ENCODE peak calls at places on chromosomes 3 and 15, in ten cellular contexts. F is cardiac muscle cell; B is GM20000; Z is thyroid gland; N is AG04449; T is endodermal cell; A is cardiac fibroblast; W is pancreas; R is hepatocyte; X is CD8-positive, alpha-beta T cell. H is an unnamed sample.

GRCh38 chr3:137105277-137105977 is 147.6 kb downstream of the IL20RB start:
- DNase-seq in F (peak), B (peak), Z (peak), N (no peak), T (peak), A (peak), W (no peak), R (peak), X (no peak), H (peak)

GRCh38 chr15:62067448-62068044 is 769 bp downstream of the C2CD4A start:
- DNase-seq in F (peak), B (peak), Z (peak), N (no peak), T (peak), A (peak), W (peak), R (peak), X (no peak), H (peak)

GRCh38 chr15:96333194-96334016 is 2.9 kb downstream of the NR2F2 start:
- DNase-seq in F (peak), B (peak), Z (peak), N (no peak), T (peak), A (peak), W (peak), R (peak), X (no peak), H (peak)

GRCh38 chr3:142993958-142994442 is 7.4 kb upstream of the U2SURP start:
- DNase-seq in F (peak), B (peak), Z (peak), N (no peak), T (peak), A (peak), W (no peak), R (peak), X (peak), H (peak)

GRCh38 chr3:95655363-95655986 is 1158.9 kb upstream of the EPHA6 start:
- DNase-seq in F (no peak), B (no peak), Z (no peak), N (no peak), T (no peak), A (no peak), W (no peak), R (no peak), X (no peak), H (no peak)

GRCh38 chr15:35087759-35088158 is 2.7 kb upstream of the NANOGP8 start:
- DNase-seq in F (no peak), B (no peak), Z (no peak), N (no peak), T (no peak), A (no peak), W (no peak), R (no peak), X (no peak), H (no peak)

GRCh38 chr3:152459572-152459971 is 190.8 kb downstream of the MBNL1 start:
- DNase-seq in F (peak), B (no peak), Z (no peak), N (no peak), T (no peak), A (no peak), W (no peak), R (no peak), X (no peak), H (no peak)

GRCh38 chr15:38398134-38398533 is 55.8 kb upstream of the FAM98B start:
- DNase-seq in F (peak), B (no peak), Z (no peak), N (peak), T (no peak), A (peak), W (no peak), R (no peak), X (no peak), H (peak)

GRCh38 chr3:183148056-183148455 is 14.5 kb downstream of the LAMP3 start:
- DNase-seq in F (peak), B (no peak), Z (no peak), N (peak), T (no peak), A (peak), W (no peak), R (no peak), X (no peak), H (no peak)

GRCh38 chr3:124812291-124813265 is 74.6 kb downstream of the ITGB5 start:
- DNase-seq in F (peak), B (no peak), Z (peak), N (peak), T (no peak), A (peak), W (no peak), R (peak), X (no peak), H (peak)

GRCh38 chr3:121894191-121894990 is at the start of gene SLC15A2:
- DNase-seq in F (peak), B (no peak), Z (peak), N (no peak), T (peak), A (peak), W (no peak), R (no peak), X (no peak), H (no peak)

GRCh38 chr3:161412117-161412516 is 40.8 kb upstream of the SPTSSB start:
- DNase-seq in F (no peak), B (no peak), Z (no peak), N (no peak), T (no peak), A (no peak), W (no peak), R (no peak), X (no peak), H (peak)

GRCh38 chr3:124207873-124208473 is 216.0 kb upstream of the ROPN1 start:
- DNase-seq in F (no peak), B (peak), Z (no peak), N (no peak), T (no peak), A (no peak), W (no peak), R (no peak), X (no peak), H (no peak)

GRCh38 chr3:52218454-52218853 is 7.0 kb downstream of the TLR9 start:
- DNase-seq in F (no peak), B (no peak), Z (no peak), N (no peak), T (no peak), A (no peak), W (peak), R (no peak), X (peak), H (no peak)

GRCh38 chr3:135229018-135229495 is 434.0 kb downstream of the EPHB1 start:
- DNase-seq in F (no peak), B (no peak), Z (no peak), N (no peak), T (peak), A (no peak), W (no peak), R (no peak), X (no peak), H (peak)

GRCh38 chr3:59839283-59839682 is 789.5 kb upstream of the CFAP20DC start:
- DNase-seq in F (peak), B (no peak), Z (no peak), N (peak), T (no peak), A (peak), W (no peak), R (no peak), X (no peak), H (no peak)

GRCh38 chr15:34821907-34822306 is 26.6 kb upstream of the ACTC1 start:
- DNase-seq in F (no peak), B (no peak), Z (no peak), N (no peak), T (no peak), A (no peak), W (no peak), R (no peak), X (no peak), H (no peak)

GRCh38 chr3:11545186-11545851 is 98.4 kb downstream of the VGLL4 start:
- DNase-seq in F (no peak), B (no peak), Z (no peak), N (no peak), T (peak), A (no peak), W (peak), R (no peak), X (no peak), H (no peak)

GRCh38 chr3:197168606-197169005 is 129.8 kb downstream of the DLG1 start:
- DNase-seq in F (peak), B (no peak), Z (no peak), N (no peak), T (no peak), A (peak), W (no peak), R (peak), X (no peak), H (no peak)

GRCh38 chr3:125960066-125960424 is 8.9 kb upstream of the ROPN1B start:
- DNase-seq in F (no peak), B (no peak), Z (no peak), N (no peak), T (no peak), A (no peak), W (no peak), R (no peak), X (no peak), H (no peak)

GRCh38 chr3:46701211-46701939 is at the start of gene TMIE:
- DNase-seq in F (no peak), B (no peak), Z (no peak), N (no peak), T (no peak), A (no peak), W (no peak), R (no peak), X (no peak), H (no peak)

GRCh38 chr15:100536733-100537132 is 8.0 kb upstream of the CERS3 start:
- DNase-seq in F (no peak), B (no peak), Z (no peak), N (no peak), T (no peak), A (no peak), W (no peak), R (no peak), X (no peak), H (no peak)

GRCh38 chr15:78341057-78341763 is 1.1 kb downstream of the CRABP1 start:
- DNase-seq in F (no peak), B (no peak), Z (peak), N (no peak), T (peak), A (no peak), W (peak), R (peak), X (no peak), H (peak)

GRCh38 chr15:87500240-87500639 is 756.3 kb downstream of the NTRK3 start:
- DNase-seq in F (no peak), B (no peak), Z (no peak), N (no peak), T (peak), A (no peak), W (no peak), R (no peak), X (no peak), H (no peak)

GRCh38 chr15:45064386-45064785 is 41.4 kb downstream of the SORD start:
- DNase-seq in F (peak), B (no peak), Z (no peak), N (no peak), T (no peak), A (peak), W (no peak), R (no peak), X (no peak), H (peak)

GRCh38 chr3:1600206-1600605 is 498.5 kb upstream of the CNTN4 start:
- DNase-seq in F (no peak), B (no peak), Z (no peak), N (no peak), T (no peak), A (no peak), W (no peak), R (no peak), X (no peak), H (no peak)

GRCh38 chr15:88344786-88345185 is 88.2 kb upstream of the NTRK3 start:
- DNase-seq in F (no peak), B (no peak), Z (no peak), N (no peak), T (no peak), A (no peak), W (no peak), R (peak), X (no peak), H (no peak)

GRCh38 chr3:186790261-186790981 is 7.0 kb downstream of the EIF4A2 start:
- DNase-seq in F (peak), B (no peak), Z (no peak), N (no peak), T (peak), A (peak), W (no peak), R (no peak), X (no peak), H (no peak)

GRCh38 chr3:196168808-196169391 is 42.3 kb downstream of the ZDHHC19 start:
- DNase-seq in F (no peak), B (no peak), Z (peak), N (no peak), T (no peak), A (no peak), W (no peak), R (no peak), X (no peak), H (no peak)

GRCh38 chr15:66948294-66948693 is 117.1 kb upstream of the SMAD3 start:
- DNase-seq in F (no peak), B (no peak), Z (no peak), N (no peak), T (no peak), A (no peak), W (no peak), R (peak), X (no peak), H (no peak)

GRCh38 chr15:36755341-36755740 is 175.9 kb downstream of the CDIN1 start:
- DNase-seq in F (no peak), B (no peak), Z (no peak), N (no peak), T (no peak), A (no peak), W (no peak), R (no peak), X (no peak), H (no peak)

GRCh38 chr15:49270541-49271421 is 100.7 kb downstream of the GALK2 start:
- DNase-seq in F (peak), B (no peak), Z (peak), N (peak), T (peak), A (peak), W (no peak), R (no peak), X (no peak), H (no peak)

GRCh38 chr3:48476426-48477053 is 27.4 kb downstream of the SHISA5 start:
- DNase-seq in F (no peak), B (no peak), Z (no peak), N (no peak), T (peak), A (no peak), W (no peak), R (no peak), X (no peak), H (no peak)

GRCh38 chr3:32175607-32176197 is 62.8 kb upstream of the CMTM8 start:
- DNase-seq in F (peak), B (peak), Z (peak), N (peak), T (peak), A (peak), W (no peak), R (peak), X (peak), H (peak)

GRCh38 chr15:25787855-25788521 is 75.1 kb downstream of the ATP10A start:
- DNase-seq in F (peak), B (no peak), Z (no peak), N (no peak), T (no peak), A (peak), W (peak), R (peak), X (no peak), H (peak)

GRCh38 chr15:25789616-25790002 is 73.5 kb downstream of the ATP10A start:
- DNase-seq in F (no peak), B (no peak), Z (no peak), N (no peak), T (no peak), A (no peak), W (no peak), R (no peak), X (no peak), H (no peak)

GRCh38 chr15:25792128-25792527 is 71.0 kb downstream of the ATP10A start:
- DNase-seq in F (no peak), B (no peak), Z (no peak), N (no peak), T (peak), A (no peak), W (no peak), R (no peak), X (no peak), H (no peak)

GRCh38 chr15:25789206-25789605 is 73.9 kb downstream of the ATP10A start:
- DNase-seq in F (peak), B (no peak), Z (no peak), N (no peak), T (no peak), A (peak), W (peak), R (no peak), X (no peak), H (no peak)

GRCh38 chr15:25790003-25790660 is 73.0 kb downstream of the ATP10A start:
- DNase-seq in F (peak), B (no peak), Z (no peak), N (peak), T (no peak), A (peak), W (no peak), R (peak), X (no peak), H (no peak)
- TF ChIP-seq CTCF in F (no peak), B (no peak), Z (no peak), N (no peak), T (peak), A (peak), W (no peak), R (no peak), X (no peak), H (no peak)

DNA sequence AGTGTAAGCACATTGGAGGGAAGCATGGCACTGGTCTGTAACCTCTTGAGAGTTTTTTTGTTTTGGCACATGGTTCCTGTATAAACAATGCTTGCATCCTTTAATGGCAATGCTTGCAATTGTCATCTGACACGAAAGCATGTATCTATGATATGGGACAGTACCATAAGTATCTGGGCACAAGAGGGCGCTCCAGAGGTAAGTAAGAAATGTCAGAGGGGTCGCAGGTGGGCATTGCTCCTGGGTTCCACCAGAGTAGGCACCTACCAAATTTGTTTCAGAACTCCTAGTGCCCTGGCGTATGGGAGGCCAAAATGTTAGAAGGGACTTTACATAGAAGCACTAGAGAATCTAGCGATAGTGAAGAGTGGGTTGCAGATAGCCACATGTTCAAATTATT is 58.7 kb upstream of the BCHE start:
- DNase-seq in F (no peak), B (no peak), Z (no peak), N (no peak), T (peak), A (no peak), W (no peak), R (peak), X (no peak), H (peak)
- TF ChIP-seq CTCF in F (no peak), B (no peak), Z (no peak), N (no peak), T (peak), A (peak), W (no peak), R (peak), X (no peak), H (peak)

DNA sequence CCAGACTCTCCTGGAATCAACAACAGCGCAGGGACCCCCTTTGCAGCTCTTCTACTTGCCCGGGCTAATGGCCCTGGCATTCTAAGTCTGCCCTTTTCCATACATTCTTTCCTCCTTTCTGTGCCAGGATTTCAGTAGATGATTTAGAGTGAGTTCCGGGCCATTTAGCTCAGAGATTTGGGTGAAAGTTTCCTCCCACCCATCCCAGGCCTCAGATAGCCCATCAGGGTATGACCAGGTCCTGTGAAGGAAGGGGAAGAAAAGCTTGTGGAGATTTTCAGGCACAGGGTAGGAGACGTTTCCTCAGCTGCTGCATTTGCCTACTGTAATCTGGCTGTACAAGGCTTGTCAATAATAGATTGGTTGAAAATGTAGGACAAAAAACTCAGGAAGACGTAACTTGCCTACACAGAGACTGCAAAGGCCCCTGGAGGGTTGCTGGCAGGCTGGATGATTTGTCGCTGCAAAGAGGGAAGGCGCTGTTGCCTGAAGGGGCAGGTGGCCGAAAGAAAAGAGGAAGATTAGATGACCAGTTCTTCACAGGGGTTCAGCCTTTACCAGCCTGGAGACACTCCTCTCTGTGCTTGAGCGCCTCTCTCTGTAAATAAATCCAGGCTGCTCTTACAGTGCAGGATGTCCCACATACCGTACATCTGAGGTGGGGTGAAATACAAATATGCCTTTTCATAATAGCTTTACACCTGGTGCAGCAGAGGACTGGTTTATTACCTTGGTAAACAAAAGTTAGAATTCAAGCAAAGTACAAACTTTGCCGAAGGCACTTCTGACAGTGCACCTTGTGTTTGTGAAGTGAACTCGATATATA is 63.4 kb upstream of the BCL6 start:
- DNase-seq in F (no peak), B (no peak), Z (peak), N (no peak), T (peak), A (no peak), W (no peak), R (peak), X (no peak), H (no peak)
- TF ChIP-seq CTCF in F (no peak), B (no peak), Z (no peak), N (no peak), T (no peak), A (no peak), W (no peak), R (no peak), X (no peak), H (no peak)

GRCh38 chr15:93362821-93363220 is 273.8 kb upstream of the RGMA start:
- DNase-seq in F (no peak), B (no peak), Z (no peak), N (no peak), T (peak), A (no peak), W (no peak), R (peak), X (no peak), H (no peak)
- TF ChIP-seq CTCF in F (no peak), B (no peak), Z (no peak), N (no peak), T (peak), A (no peak), W (no peak), R (no peak), X (no peak), H (no peak)

DNA sequence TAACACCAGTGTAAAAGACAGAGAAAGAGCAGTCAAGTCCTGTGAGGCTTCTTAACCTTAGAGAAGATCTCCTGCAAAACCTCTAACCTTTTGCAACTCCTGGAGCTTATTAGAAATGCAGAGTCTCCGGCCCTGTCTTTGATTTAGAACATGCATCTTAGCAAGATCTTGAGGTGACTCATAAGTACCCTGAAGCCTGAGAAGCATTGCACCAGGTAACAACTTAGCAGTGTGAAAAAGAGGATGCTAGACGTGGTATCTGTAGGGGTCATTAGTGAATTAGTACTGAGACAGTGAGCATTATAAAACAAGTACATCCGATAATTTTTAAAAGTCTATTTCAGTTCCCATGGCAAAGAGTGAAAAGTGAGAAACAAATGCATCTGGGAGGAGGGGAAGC is 128.4 kb upstream of the IL12A start:
- DNase-seq in F (no peak), B (no peak), Z (no peak), N (no peak), T (no peak), A (no peak), W (no peak), R (no peak), X (no peak), H (no peak)
- TF ChIP-seq CTCF in F (no peak), B (no peak), Z (no peak), N (no peak), T (no peak), A (no peak), W (no peak), R (no peak), X (no peak), H (no peak)

DNA sequence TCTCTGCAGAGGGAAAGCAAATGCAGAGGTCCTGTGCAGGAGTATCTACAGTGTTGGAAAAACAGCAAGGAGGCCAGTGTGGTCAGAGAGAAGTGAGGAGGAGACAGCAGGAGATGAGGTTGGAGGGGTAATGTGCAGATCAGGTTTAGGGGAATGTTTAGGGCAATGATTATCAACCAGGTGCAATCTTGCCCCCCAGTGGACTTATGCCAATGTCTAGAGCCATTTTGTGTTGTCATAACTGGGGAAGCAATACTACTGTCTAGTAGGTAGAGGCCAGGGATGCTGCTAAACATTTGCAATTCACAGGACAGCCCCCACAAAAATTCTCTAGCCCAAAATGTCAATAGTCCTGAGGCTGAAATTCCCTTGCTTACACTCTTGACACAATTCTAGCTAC is 13.1 kb downstream of the CCDC191 start:
- DNase-seq in F (no peak), B (no peak), Z (no peak), N (no peak), T (no peak), A (no peak), W (no peak), R (no peak), X (no peak), H (no peak)
- TF ChIP-seq CTCF in F (no peak), B (peak), Z (no peak), N (no peak), T (no peak), A (no peak), W (no peak), R (no peak), X (no peak), H (no peak)

GRCh38 chr15:31303434-31304073 is 23.1 kb upstream of the KLF13 start:
- DNase-seq in F (peak), B (no peak), Z (no peak), N (no peak), T (peak), A (peak), W (no peak), R (no peak), X (peak), H (no peak)
- TF ChIP-seq CTCF in F (no peak), B (no peak), Z (no peak), N (no peak), T (no peak), A (no peak), W (no peak), R (no peak), X (no peak), H (no peak)